ENCODE peak calls at places on chromosomes 12 and 14, in five cellular contexts. One of them, this sample, is unnamed.

GRCh38 chr14:91679273-91679672 is 52.6 kb downstream of the CATSPERB start:
- DNase-seq in GM23248: no peak
- DNase-seq in neural progenitor cell: no peak
- DNase-seq in hepatocyte: no peak
- DNase-seq in OCI-LY7: no peak
- DNase-seq in this sample: no peak

GRCh38 chr12:94187351-94187750 is 39.0 kb downstream of the PLXNC1 start:
- DNase-seq in GM23248: peak; percentile 23
- DNase-seq in neural progenitor cell: no peak
- DNase-seq in hepatocyte: no peak
- DNase-seq in OCI-LY7: no peak
- DNase-seq in this sample: no peak

GRCh38 chr14:100902295-100902694 is 1.2 kb downstream of the RTL1 start:
- DNase-seq in GM23248: no peak
- DNase-seq in neural progenitor cell: peak; percentile 64
- DNase-seq in hepatocyte: peak; percentile 53
- DNase-seq in OCI-LY7: peak; percentile 5
- DNase-seq in this sample: peak; percentile 37

GRCh38 chr12:42208574-42208973 is 29.5 kb downstream of the YAF2 start:
- DNase-seq in GM23248: no peak
- DNase-seq in neural progenitor cell: no peak
- DNase-seq in hepatocyte: no peak
- DNase-seq in OCI-LY7: no peak
- DNase-seq in this sample: no peak

GRCh38 chr14:99524804-99525698 is 43.8 kb downstream of the CCNK start:
- DNase-seq in GM23248: peak; percentile 78
- DNase-seq in neural progenitor cell: peak; percentile 67
- DNase-seq in hepatocyte: peak; percentile 69
- DNase-seq in OCI-LY7: peak; percentile 17
- DNase-seq in this sample: peak; percentile 81

GRCh38 chr12:56469007-56469930 is 891 bp downstream of the SPRYD4 start:
- DNase-seq in GM23248: peak; percentile 35
- DNase-seq in neural progenitor cell: no peak
- DNase-seq in hepatocyte: no peak
- DNase-seq in OCI-LY7: peak; percentile 26
- DNase-seq in this sample: peak; percentile 22

GRCh38 chr12:67590122-67590795 is 58.3 kb upstream of the DYRK2 start:
- DNase-seq in GM23248: no peak
- DNase-seq in neural progenitor cell: no peak
- DNase-seq in hepatocyte: no peak
- DNase-seq in OCI-LY7: no peak
- DNase-seq in this sample: no peak

GRCh38 chr12:7129647-7130536 is at the start of gene CLSTN3:
- DNase-seq in GM23248: peak; percentile 72
- DNase-seq in neural progenitor cell: peak; percentile 92
- DNase-seq in hepatocyte: peak; percentile 92
- DNase-seq in OCI-LY7: peak; percentile 88
- DNase-seq in this sample: peak; percentile 56

GRCh38 chr14:53740570-53740969 is 216.1 kb downstream of the BMP4 start:
- DNase-seq in GM23248: no peak
- DNase-seq in neural progenitor cell: no peak
- DNase-seq in hepatocyte: no peak
- DNase-seq in OCI-LY7: no peak
- DNase-seq in this sample: no peak

DNA sequence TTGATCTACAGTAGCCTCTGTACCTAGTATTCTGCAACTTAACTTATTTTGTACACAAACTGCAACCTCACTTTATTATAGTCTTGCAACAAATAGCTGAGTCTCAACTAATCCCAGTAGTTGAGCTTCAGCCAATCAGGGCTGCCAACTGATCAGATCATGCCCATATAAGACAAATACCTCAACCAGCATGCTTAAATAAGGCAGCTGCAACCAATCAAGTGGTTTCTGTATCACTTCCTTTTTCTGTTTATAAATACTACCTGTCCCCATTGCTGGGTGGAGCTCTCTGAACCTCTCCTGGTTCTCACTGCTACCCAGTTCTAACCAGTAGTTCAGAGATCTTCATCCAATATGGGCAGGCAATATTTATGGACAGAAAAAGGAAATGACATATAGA is 248.5 kb upstream of the FBXO33 start:
- DNase-seq in GM23248: no peak
- DNase-seq in neural progenitor cell: no peak
- DNase-seq in hepatocyte: no peak
- DNase-seq in OCI-LY7: peak; percentile 32
- DNase-seq in this sample: no peak
- H2AFZ ChIP-seq in GM23248: no peak overlapping the region
- H2AFZ ChIP-seq in neural progenitor cell: no peak overlapping the region
- H2AFZ ChIP-seq in hepatocyte: no peak overlapping the region
- H2AFZ ChIP-seq in OCI-LY7: peak overlapping the region; percentile 68
- H2AFZ ChIP-seq in this sample: no peak overlapping the region

GRCh38 chr14:93110856-93111419 is 4.8 kb downstream of the ITPK1 start:
- DNase-seq in GM23248: no peak
- DNase-seq in neural progenitor cell: no peak
- DNase-seq in hepatocyte: no peak
- DNase-seq in OCI-LY7: no peak
- DNase-seq in this sample: no peak

GRCh38 chr14:93108105-93108504 is 7.6 kb downstream of the ITPK1 start:
- DNase-seq in GM23248: no peak
- DNase-seq in neural progenitor cell: no peak
- DNase-seq in hepatocyte: no peak
- DNase-seq in OCI-LY7: no peak
- DNase-seq in this sample: no peak

GRCh38 chr14:93107383-93107782 is 8.3 kb downstream of the ITPK1 start:
- DNase-seq in GM23248: no peak
- DNase-seq in neural progenitor cell: no peak
- DNase-seq in hepatocyte: no peak
- DNase-seq in OCI-LY7: no peak
- DNase-seq in this sample: no peak

GRCh38 chr14:93106541-93107156 is 9.1 kb downstream of the ITPK1 start:
- DNase-seq in GM23248: no peak
- DNase-seq in neural progenitor cell: no peak
- DNase-seq in hepatocyte: no peak
- DNase-seq in OCI-LY7: no peak
- DNase-seq in this sample: no peak

DNA sequence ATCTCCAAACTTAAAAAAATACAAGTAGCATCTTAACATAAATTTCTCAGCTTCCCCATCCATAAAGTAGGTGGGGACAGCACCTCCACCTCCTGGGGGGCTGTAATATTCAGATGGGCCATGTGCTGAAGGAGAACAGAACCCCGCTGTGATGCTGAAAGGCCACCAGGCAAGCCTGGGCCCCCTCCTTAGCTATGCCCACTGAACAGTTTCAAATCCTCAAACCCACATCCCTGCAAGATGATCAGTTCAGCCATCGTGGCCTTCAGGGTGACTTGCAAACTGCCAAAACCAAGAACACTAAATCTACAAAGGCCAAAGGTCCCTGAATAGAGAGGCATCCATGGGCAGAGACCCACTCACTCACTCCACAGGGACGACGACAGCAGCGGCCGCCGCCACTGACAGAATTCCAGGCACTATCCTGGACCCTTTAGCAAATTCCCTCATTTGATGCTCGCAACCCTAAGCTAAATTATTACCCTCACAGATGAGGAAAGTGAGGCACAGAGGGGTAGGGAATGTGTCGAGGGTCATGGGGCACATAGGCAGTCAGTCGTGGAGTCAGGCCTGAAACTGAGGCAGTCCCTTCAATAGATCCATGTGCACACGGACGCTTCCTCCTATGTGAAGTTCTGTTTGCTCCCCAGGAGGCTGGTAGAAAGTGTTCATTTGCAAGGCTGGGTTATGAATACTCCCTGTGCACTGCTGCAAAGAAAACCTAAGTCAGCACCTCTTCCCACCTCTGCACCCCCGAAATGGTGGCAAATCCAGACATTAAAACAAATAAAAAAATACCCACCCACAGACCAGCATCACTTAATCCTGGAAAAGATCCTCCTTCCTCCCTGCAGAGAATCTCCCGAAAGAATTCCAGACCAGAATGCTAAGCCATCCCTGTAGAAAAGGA is 5.9 kb downstream of the ITPK1 start:
- DNase-seq in GM23248: no peak
- DNase-seq in neural progenitor cell: no peak
- DNase-seq in hepatocyte: no peak
- DNase-seq in OCI-LY7: no peak
- DNase-seq in this sample: no peak
- TF ChIP-seq EZH2phosphoT487 in GM23248: no peak
- TF ChIP-seq EZH2phosphoT487 in neural progenitor cell: no peak
- TF ChIP-seq EZH2phosphoT487 in hepatocyte: no peak
- TF ChIP-seq EZH2phosphoT487 in OCI-LY7: no peak
- TF ChIP-seq EZH2phosphoT487 in this sample: no peak

GRCh38 chr12:121520119-121520518 is 60.7 kb downstream of the KDM2B start:
- DNase-seq in GM23248: no peak
- DNase-seq in neural progenitor cell: no peak
- DNase-seq in hepatocyte: no peak
- DNase-seq in OCI-LY7: no peak
- DNase-seq in this sample: no peak
- H2AFZ ChIP-seq in GM23248: no peak overlapping the region
- H2AFZ ChIP-seq in neural progenitor cell: no peak overlapping the region
- H2AFZ ChIP-seq in hepatocyte: no peak overlapping the region
- H2AFZ ChIP-seq in OCI-LY7: no peak overlapping the region
- H2AFZ ChIP-seq in this sample: no peak overlapping the region

DNA sequence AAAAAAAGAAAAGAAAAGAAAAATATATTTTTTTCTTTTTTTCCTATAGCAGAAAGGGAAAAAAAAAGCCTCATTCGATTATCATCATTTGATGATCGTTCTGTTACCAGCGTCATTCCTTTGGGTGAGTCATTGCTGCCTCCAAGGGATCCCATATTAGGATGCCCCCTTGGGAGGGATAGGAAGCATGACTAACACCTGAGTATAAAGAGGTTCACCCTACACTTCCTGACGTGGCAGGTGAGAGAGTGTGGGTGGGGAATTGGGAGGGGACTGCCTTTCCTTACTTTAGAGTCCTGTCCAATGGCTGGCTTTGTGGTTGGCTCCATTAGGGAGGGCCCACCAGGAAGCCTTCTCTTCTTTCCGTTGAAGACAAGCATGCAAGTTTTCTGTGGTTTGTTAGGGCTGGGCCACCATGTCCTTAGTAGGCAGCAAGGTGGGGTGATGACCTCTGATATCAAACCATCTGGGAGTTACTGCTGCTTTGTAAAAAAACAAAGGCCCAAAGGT is 56.1 kb upstream of the FUT8 start:
- DNase-seq in GM23248: peak; percentile 95
- DNase-seq in neural progenitor cell: no peak
- DNase-seq in hepatocyte: peak; percentile 54
- DNase-seq in OCI-LY7: peak; percentile 54
- DNase-seq in this sample: peak; percentile 100
- TF ChIP-seq EZH2phosphoT487 in GM23248: no peak
- TF ChIP-seq EZH2phosphoT487 in neural progenitor cell: no peak
- TF ChIP-seq EZH2phosphoT487 in hepatocyte: no peak
- TF ChIP-seq EZH2phosphoT487 in OCI-LY7: no peak
- TF ChIP-seq EZH2phosphoT487 in this sample: no peak

GRCh38 chr14:97977711-97978261 is 1180.6 kb downstream of the VRK1 start:
- DNase-seq in GM23248: peak; percentile 41
- DNase-seq in neural progenitor cell: no peak
- DNase-seq in hepatocyte: peak; percentile 57
- DNase-seq in OCI-LY7: no peak
- DNase-seq in this sample: peak; percentile 70
- H2AFZ ChIP-seq in GM23248: no peak overlapping the region
- H2AFZ ChIP-seq in neural progenitor cell: no peak overlapping the region
- H2AFZ ChIP-seq in hepatocyte: no peak overlapping the region
- H2AFZ ChIP-seq in OCI-LY7: no peak overlapping the region
- H2AFZ ChIP-seq in this sample: peak overlapping the region; percentile 72

DNA sequence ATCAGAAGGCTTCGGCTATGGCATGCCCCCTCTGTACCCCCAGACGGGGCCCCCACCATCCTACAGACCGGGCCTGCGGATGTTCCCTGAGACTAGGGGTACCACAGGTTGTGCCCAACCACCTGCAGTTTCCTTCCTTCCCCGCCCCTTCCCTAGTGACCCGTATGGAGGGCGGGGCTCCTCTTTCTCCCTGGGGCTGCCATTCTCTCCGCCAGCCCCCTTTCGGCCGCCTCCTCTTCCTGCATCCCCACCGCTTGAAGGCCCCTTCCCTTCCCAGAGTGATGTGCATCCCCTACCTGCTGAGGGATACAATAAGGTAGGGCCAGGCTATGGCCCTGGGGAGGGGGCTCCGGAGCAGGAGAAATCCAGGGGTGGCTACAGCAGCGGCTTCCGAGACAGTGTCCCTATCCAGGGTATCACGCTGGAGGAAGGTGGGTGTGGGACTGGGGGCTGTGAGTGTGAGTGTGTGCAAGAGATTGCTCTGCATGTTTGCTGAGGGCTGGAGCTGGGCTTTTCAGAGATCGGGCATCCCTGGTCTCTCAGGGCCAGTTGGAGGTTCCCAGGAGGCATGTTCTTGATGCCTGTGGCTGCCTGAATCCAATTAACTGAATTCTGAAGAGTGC is 8.6 kb downstream of the NFATC4 start:
- DNase-seq in GM23248: no peak
- DNase-seq in neural progenitor cell: peak; percentile 71
- DNase-seq in hepatocyte: no peak
- DNase-seq in OCI-LY7: no peak
- DNase-seq in this sample: no peak
- TF ChIP-seq EZH2phosphoT487 in GM23248: no peak
- TF ChIP-seq EZH2phosphoT487 in neural progenitor cell: no peak
- TF ChIP-seq EZH2phosphoT487 in hepatocyte: no peak
- TF ChIP-seq EZH2phosphoT487 in OCI-LY7: no peak
- TF ChIP-seq EZH2phosphoT487 in this sample: no peak

DNA sequence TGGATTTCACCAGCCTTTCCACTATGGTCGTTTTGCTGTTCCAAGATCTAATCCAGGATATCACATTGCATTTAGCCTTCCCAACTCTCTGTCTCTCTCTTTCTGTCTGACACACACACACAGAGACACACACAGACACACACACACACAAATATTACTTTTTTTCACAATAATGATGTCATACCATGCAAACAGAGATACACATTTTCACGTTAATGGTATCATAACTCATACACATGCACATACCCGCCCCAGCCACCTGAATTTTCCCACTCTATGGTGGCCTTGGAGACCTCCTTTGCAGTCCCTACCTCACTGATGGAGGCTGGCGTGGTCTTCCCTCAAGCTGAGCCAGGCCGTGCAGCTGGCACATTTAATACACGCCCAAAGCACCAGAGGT is 7.2 kb upstream of the MYL2 start:
- DNase-seq in GM23248: no peak
- DNase-seq in neural progenitor cell: no peak
- DNase-seq in hepatocyte: no peak
- DNase-seq in OCI-LY7: no peak
- DNase-seq in this sample: no peak
- H2AFZ ChIP-seq in GM23248: no peak overlapping the region
- H2AFZ ChIP-seq in neural progenitor cell: no peak overlapping the region
- H2AFZ ChIP-seq in hepatocyte: no peak overlapping the region
- H2AFZ ChIP-seq in OCI-LY7: no peak overlapping the region
- H2AFZ ChIP-seq in this sample: no peak overlapping the region

DNA sequence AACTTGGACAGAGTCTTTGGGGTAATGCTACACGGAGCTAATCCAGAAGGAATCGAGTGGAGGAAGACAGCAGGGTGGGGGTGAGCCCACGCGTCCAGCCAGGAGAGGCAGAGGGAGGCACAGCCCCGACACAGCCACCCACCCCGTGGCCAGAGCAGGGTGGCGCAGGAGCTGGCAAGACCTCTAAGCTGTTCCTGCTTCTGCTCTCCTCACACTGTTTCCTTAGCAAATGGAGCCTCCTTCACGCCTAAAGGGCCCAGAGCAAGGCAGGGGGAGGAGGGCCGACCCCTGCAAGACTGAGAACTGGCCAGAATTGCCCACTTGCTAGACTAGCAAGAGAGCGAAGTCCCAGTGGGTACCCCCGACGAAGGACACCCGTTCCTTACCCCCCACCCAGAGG is 91.5 kb downstream of the FBXL14 start:
- DNase-seq in GM23248: peak; percentile 18
- DNase-seq in neural progenitor cell: no peak
- DNase-seq in hepatocyte: peak; percentile 23
- DNase-seq in OCI-LY7: no peak
- DNase-seq in this sample: no peak
- TF ChIP-seq EZH2phosphoT487 in GM23248: no peak
- TF ChIP-seq EZH2phosphoT487 in neural progenitor cell: no peak
- TF ChIP-seq EZH2phosphoT487 in hepatocyte: no peak
- TF ChIP-seq EZH2phosphoT487 in OCI-LY7: no peak
- TF ChIP-seq EZH2phosphoT487 in this sample: no peak